ENCODE peak calls at places on chromosomes 4 and X, in six cellular contexts. X, O, A, D, R and P are unnamed samples.

GRCh38 chrX:153692611-153693156 is 5.0 kb downstream of the SLC6A8 start:
- DNase-seq in X (peak; percentile 73), O (no peak), A (no peak), D (no peak), R (no peak), P (no peak)

GRCh38 chr4:106809083-106809482 is 227.0 kb downstream of the DKK2 start:
- DNase-seq in X (no peak), O (peak; percentile 20), A (no peak), D (no peak), R (peak; percentile 7), P (peak; percentile 40)

GRCh38 chr4:109368661-109369060 is 65.0 kb upstream of the SEC24B start:
- DNase-seq in X (no peak), O (no peak), A (no peak), D (no peak), R (no peak), P (no peak)

GRCh38 chrX:103919336-103919682 is 43.1 kb upstream of the TMSB15B start:
- DNase-seq in X (no peak), O (peak; percentile 72), A (no peak), D (no peak), R (no peak), P (no peak)

GRCh38 chrX:44898411-44899221 is 25.6 kb downstream of the KDM6A start:
- DNase-seq in X (no peak), O (no peak), A (no peak), D (no peak), R (no peak), P (peak; percentile 7)

GRCh38 chr4:82667761-82668505 is 106.1 kb upstream of the TMEM150C start:
- DNase-seq in X (no peak), O (no peak), A (no peak), D (no peak), R (no peak), P (peak; percentile 18)

GRCh38 chr4:89136525-89136924 is 25.2 kb downstream of the TIGD2 start:
- DNase-seq in X (no peak), O (peak; percentile 30), A (no peak), D (no peak), R (no peak), P (no peak)

GRCh38 chr4:110621328-110621812 is 1.5 kb downstream of the PITX2 start:
- DNase-seq in X (no peak), O (no peak), A (no peak), D (no peak), R (no peak), P (no peak)

GRCh38 chr4:183828125-183828524 is 77.0 kb upstream of the STOX2 start:
- DNase-seq in X (no peak), O (no peak), A (no peak), D (no peak), R (no peak), P (no peak)

GRCh38 chr4:101328063-101328602 is 19.2 kb downstream of the PPP3CA start:
- DNase-seq in X (no peak), O (no peak), A (no peak), D (no peak), R (no peak), P (no peak)

GRCh38 chr4:183688216-183688615 is 29.1 kb downstream of the TRAPPC11 start:
- DNase-seq in X (no peak), O (no peak), A (no peak), D (no peak), R (no peak), P (no peak)

GRCh38 chr4:112266823-112267222 is 18.9 kb downstream of the TIFA start:
- DNase-seq in X (no peak), O (peak; percentile 26), A (no peak), D (no peak), R (no peak), P (no peak)

GRCh38 chr4:7691992-7692391 is 247.7 kb downstream of the AFAP1 start:
- DNase-seq in X (peak; percentile 71), O (no peak), A (no peak), D (no peak), R (no peak), P (no peak)

GRCh38 chr4:118586357-118586790 is 98.8 kb upstream of the METTL14 start:
- DNase-seq in X (no peak), O (no peak), A (no peak), D (no peak), R (no peak), P (no peak)

GRCh38 chrX:136039968-136040367 is 54.7 kb downstream of the SLC9A6 start:
- DNase-seq in X (no peak), O (no peak), A (no peak), D (no peak), R (no peak), P (no peak)

GRCh38 chr4:40910706-40911105 is 161.0 kb downstream of the NSUN7 start:
- DNase-seq in X (no peak), O (no peak), A (no peak), D (no peak), R (no peak), P (no peak)

GRCh38 chr4:8647094-8647570 is 54.6 kb downstream of the CPZ start:
- DNase-seq in X (no peak), O (no peak), A (no peak), D (no peak), R (no peak), P (no peak)

DNA sequence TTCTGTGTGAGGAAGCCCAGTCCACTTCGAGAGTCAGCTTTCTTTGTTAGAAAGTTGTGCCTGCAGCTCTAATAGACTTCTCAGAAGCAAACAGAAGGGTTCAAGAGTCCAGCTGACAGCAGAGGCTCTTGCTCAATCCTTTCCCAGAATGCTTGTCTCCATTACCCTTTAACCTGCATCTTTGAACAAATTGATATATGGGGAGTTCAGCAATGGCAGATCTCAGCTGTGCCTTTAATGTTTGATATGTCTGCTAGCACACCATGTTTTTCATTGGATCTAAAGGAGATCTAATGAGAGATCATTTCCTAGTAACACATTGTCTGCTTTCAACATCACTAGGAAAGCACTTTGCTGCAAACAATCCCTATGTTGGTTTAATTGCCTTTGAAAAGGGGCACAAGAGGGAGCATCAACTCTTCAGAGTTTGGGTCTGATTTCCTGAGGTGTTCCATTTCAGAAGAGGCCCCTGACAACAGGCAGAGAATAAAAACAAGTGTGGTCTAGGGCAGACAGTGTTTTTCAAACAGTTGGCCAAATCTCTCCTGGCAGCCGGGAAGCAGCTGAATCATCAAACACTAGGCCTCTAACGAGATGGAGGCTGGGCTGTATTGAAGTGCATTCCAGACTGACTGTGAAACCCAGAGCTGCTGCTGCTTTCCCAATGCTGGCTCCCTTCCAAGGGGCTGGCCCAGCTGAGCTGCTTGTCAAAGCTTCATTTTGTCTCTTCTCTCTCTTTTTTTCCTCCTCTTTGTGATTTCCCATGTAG is 55.6 kb downstream of the LUZP4 start:
- DNase-seq in X (peak; percentile 79), O (peak; percentile 91), A (peak; percentile 26), D (no peak), R (peak; percentile 22), P (peak; percentile 71)
- TF ChIP-seq CTCF in X (no peak), O (no peak), A (no peak), D (no peak), R (no peak), P (no peak)

DNA sequence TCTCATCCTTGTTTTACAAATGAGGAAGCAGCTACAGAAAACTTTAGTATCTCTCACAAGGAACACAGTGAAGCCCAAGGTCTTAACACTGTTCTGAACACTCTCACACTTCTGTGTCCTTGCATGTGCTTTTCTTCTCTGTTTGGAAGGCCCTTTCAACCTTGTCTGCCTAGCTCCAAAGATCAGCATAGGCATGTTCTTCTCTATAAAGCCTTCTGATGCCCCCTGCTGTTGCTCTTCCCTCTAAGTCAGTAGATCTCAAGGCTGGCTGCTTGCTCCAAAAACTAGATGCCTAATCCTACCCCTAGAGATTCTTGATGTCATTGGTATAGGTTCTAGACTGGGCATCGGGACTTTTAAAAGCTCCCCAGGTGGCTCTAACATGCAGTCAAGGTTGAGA is 5.9 kb downstream of the APOO start:
- DNase-seq in X (no peak), O (peak; percentile 92), A (no peak), D (no peak), R (peak; percentile 27), P (peak; percentile 58)
- TF ChIP-seq CTCF in X (no peak), O (peak; percentile 67), A (no peak), D (peak; percentile 61), R (no peak), P (no peak)

GRCh38 chr4:14641871-14642270 is 360.4 kb upstream of the CPEB2 start:
- DNase-seq in X (no peak), O (no peak), A (no peak), D (no peak), R (no peak), P (no peak)

GRCh38 chr4:14644568-14645282 is 357.6 kb upstream of the CPEB2 start:
- DNase-seq in X (no peak), O (no peak), A (no peak), D (no peak), R (no peak), P (no peak)

GRCh38 chr4:14652522-14652921 is 349.8 kb upstream of the CPEB2 start:
- DNase-seq in X (no peak), O (peak; percentile 14), A (no peak), D (no peak), R (no peak), P (no peak)

GRCh38 chr4:14650127-14650526 is 352.2 kb upstream of the CPEB2 start:
- DNase-seq in X (no peak), O (no peak), A (no peak), D (no peak), R (no peak), P (no peak)

DNA sequence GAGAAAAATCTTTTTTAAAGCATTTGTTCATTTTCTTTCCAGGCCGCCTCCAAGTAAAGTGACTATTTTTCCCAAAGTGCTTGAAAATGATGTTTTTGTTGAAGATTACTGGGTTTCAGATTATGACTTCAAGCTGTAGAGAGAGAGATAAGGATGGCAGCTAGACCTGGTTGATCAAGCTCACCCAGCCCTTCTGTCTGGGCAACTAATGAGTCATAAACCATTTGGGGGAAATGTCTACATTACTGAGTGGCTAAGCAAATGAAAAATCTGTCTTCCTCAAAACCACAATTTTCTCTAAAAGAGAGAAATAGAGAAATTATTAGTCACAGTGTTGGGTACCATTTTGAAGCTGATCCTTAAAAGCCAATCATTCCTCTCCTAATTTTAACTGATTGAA is 355.4 kb upstream of the CPEB2 start:
- DNase-seq in X (no peak), O (peak; percentile 25), A (no peak), D (no peak), R (no peak), P (no peak)
- TF ChIP-seq CTCF in X (no peak), O (no peak), A (no peak), D (no peak), R (no peak), P (no peak)

GRCh38 chrX:110847334-110847733 is 51.7 kb upstream of the CHRDL1 start:
- DNase-seq in X (no peak), O (peak; percentile 54), A (no peak), D (peak; percentile 14), R (peak; percentile 30), P (peak; percentile 43)
- TF ChIP-seq CTCF in X (peak; percentile 66), O (peak; percentile 62), A (peak; percentile 28), D (peak; percentile 80), R (peak; percentile 63), P (peak; percentile 28)

GRCh38 chrX:2576793-2577192 is 76.0 kb upstream of the DHRSX start:
- DNase-seq in X (no peak), O (peak; percentile 81), A (no peak), D (no peak), R (no peak), P (no peak)
- TF ChIP-seq CTCF in X (no peak), O (no peak), A (no peak), D (no peak), R (no peak), P (no peak)